ENCODE peak calls at places on chromosome 16, in nine cellular contexts. One of them, this sample, is unnamed.

GRCh38 chr16:79316004-79316458 is 284.5 kb downstream of the MAF start:
- DNase-seq in prostate gland: no peak
- DNase-seq in naive thymus-derived CD4-positive, alpha-beta T cell: no peak
- DNase-seq in A549: no peak
- DNase-seq in PC-9: no peak
- DNase-seq in cardiac fibroblast: no peak
- DNase-seq in HCT116: no peak
- DNase-seq in uterus: no peak
- DNase-seq in heart right ventricle: no peak
- DNase-seq in this sample: no peak

GRCh38 chr16:57721765-57722499 is 13.6 kb upstream of the KATNB1 start:
- DNase-seq in prostate gland: no peak
- DNase-seq in naive thymus-derived CD4-positive, alpha-beta T cell: no peak
- DNase-seq in A549: no peak
- DNase-seq in PC-9: no peak
- DNase-seq in cardiac fibroblast: no peak
- DNase-seq in HCT116: no peak
- DNase-seq in uterus: no peak
- DNase-seq in heart right ventricle: no peak
- DNase-seq in this sample: no peak

GRCh38 chr16:1637526-1637925 is 25.4 kb downstream of the CRAMP1 start:
- DNase-seq in prostate gland: no peak
- DNase-seq in naive thymus-derived CD4-positive, alpha-beta T cell: no peak
- DNase-seq in A549: no peak
- DNase-seq in PC-9: no peak
- DNase-seq in cardiac fibroblast: no peak
- DNase-seq in HCT116: no peak
- DNase-seq in uterus: no peak
- DNase-seq in heart right ventricle: no peak
- DNase-seq in this sample: no peak

GRCh38 chr16:46914556-46915201 is 30.5 kb downstream of the GPT2 start:
- DNase-seq in prostate gland: no peak
- DNase-seq in naive thymus-derived CD4-positive, alpha-beta T cell: no peak
- DNase-seq in A549: no peak
- DNase-seq in PC-9: no peak
- DNase-seq in cardiac fibroblast: no peak
- DNase-seq in HCT116: no peak
- DNase-seq in uterus: no peak
- DNase-seq in heart right ventricle: no peak
- DNase-seq in this sample: no peak

GRCh38 chr16:76900285-76901263 is 290.4 kb upstream of the MON1B start:
- DNase-seq in prostate gland: no peak
- DNase-seq in naive thymus-derived CD4-positive, alpha-beta T cell: no peak
- DNase-seq in A549: no peak
- DNase-seq in PC-9: no peak
- DNase-seq in cardiac fibroblast: no peak
- DNase-seq in HCT116: no peak
- DNase-seq in uterus: no peak
- DNase-seq in heart right ventricle: no peak
- DNase-seq in this sample: no peak

GRCh38 chr16:58652741-58653140 is 23.1 kb upstream of the CNOT1 start:
- DNase-seq in prostate gland: no peak
- DNase-seq in naive thymus-derived CD4-positive, alpha-beta T cell: no peak
- DNase-seq in A549: no peak
- DNase-seq in PC-9: no peak
- DNase-seq in cardiac fibroblast: peak; percentile 27
- DNase-seq in HCT116: no peak
- DNase-seq in uterus: no peak
- DNase-seq in heart right ventricle: no peak
- DNase-seq in this sample: no peak

GRCh38 chr16:29023279-29024278 is 38.7 kb downstream of the LAT start:
- DNase-seq in prostate gland: no peak
- DNase-seq in naive thymus-derived CD4-positive, alpha-beta T cell: no peak
- DNase-seq in A549: no peak
- DNase-seq in PC-9: peak; percentile 20
- DNase-seq in cardiac fibroblast: peak; percentile 29
- DNase-seq in HCT116: no peak
- DNase-seq in uterus: no peak
- DNase-seq in heart right ventricle: no peak
- DNase-seq in this sample: no peak

GRCh38 chr16:10338426-10338825 is 47.4 kb upstream of the ATF7IP2 start:
- DNase-seq in prostate gland: no peak
- DNase-seq in naive thymus-derived CD4-positive, alpha-beta T cell: no peak
- DNase-seq in A549: no peak
- DNase-seq in PC-9: no peak
- DNase-seq in cardiac fibroblast: no peak
- DNase-seq in HCT116: no peak
- DNase-seq in uterus: no peak
- DNase-seq in heart right ventricle: peak; percentile 16
- DNase-seq in this sample: no peak

GRCh38 chr16:75377971-75378386 is 55.3 kb downstream of the CFDP1 start:
- DNase-seq in prostate gland: peak; percentile 21
- DNase-seq in naive thymus-derived CD4-positive, alpha-beta T cell: no peak
- DNase-seq in A549: peak; percentile 18
- DNase-seq in PC-9: peak; percentile 49
- DNase-seq in cardiac fibroblast: peak; percentile 98
- DNase-seq in HCT116: no peak
- DNase-seq in uterus: no peak
- DNase-seq in heart right ventricle: no peak
- DNase-seq in this sample: peak; percentile 80

GRCh38 chr16:74034862-74035261 is 261.8 kb upstream of the PSMD7 start:
- DNase-seq in prostate gland: no peak
- DNase-seq in naive thymus-derived CD4-positive, alpha-beta T cell: no peak
- DNase-seq in A549: peak; percentile 14
- DNase-seq in PC-9: no peak
- DNase-seq in cardiac fibroblast: peak; percentile 35
- DNase-seq in HCT116: peak; percentile 1
- DNase-seq in uterus: no peak
- DNase-seq in heart right ventricle: no peak
- DNase-seq in this sample: peak; percentile 6

GRCh38 chr16:55494994-55495421 is 13.9 kb upstream of the LPCAT2 start:
- DNase-seq in prostate gland: no peak
- DNase-seq in naive thymus-derived CD4-positive, alpha-beta T cell: no peak
- DNase-seq in A549: no peak
- DNase-seq in PC-9: no peak
- DNase-seq in cardiac fibroblast: peak; percentile 92
- DNase-seq in HCT116: no peak
- DNase-seq in uterus: peak; percentile 53
- DNase-seq in heart right ventricle: peak; percentile 68
- DNase-seq in this sample: peak; percentile 85

GRCh38 chr16:59887856-59888255 is 1153.7 kb upstream of the GOT2 start:
- DNase-seq in prostate gland: no peak
- DNase-seq in naive thymus-derived CD4-positive, alpha-beta T cell: no peak
- DNase-seq in A549: no peak
- DNase-seq in PC-9: no peak
- DNase-seq in cardiac fibroblast: no peak
- DNase-seq in HCT116: no peak
- DNase-seq in uterus: no peak
- DNase-seq in heart right ventricle: no peak
- DNase-seq in this sample: no peak

GRCh38 chr16:15973460-15973859 is 24.0 kb downstream of the ABCC1 start:
- DNase-seq in prostate gland: no peak
- DNase-seq in naive thymus-derived CD4-positive, alpha-beta T cell: no peak
- DNase-seq in A549: no peak
- DNase-seq in PC-9: no peak
- DNase-seq in cardiac fibroblast: no peak
- DNase-seq in HCT116: no peak
- DNase-seq in uterus: no peak
- DNase-seq in heart right ventricle: no peak
- DNase-seq in this sample: no peak

GRCh38 chr16:12024429-12024828 is 47.9 kb downstream of the SNX29 start:
- DNase-seq in prostate gland: no peak
- DNase-seq in naive thymus-derived CD4-positive, alpha-beta T cell: no peak
- DNase-seq in A549: no peak
- DNase-seq in PC-9: peak; percentile 72
- DNase-seq in cardiac fibroblast: no peak
- DNase-seq in HCT116: no peak
- DNase-seq in uterus: no peak
- DNase-seq in heart right ventricle: no peak
- DNase-seq in this sample: no peak

GRCh38 chr16:31869511-31870201 is 4.0 kb upstream of the ZNF267 start:
- DNase-seq in prostate gland: no peak
- DNase-seq in naive thymus-derived CD4-positive, alpha-beta T cell: peak; percentile 90
- DNase-seq in A549: no peak
- DNase-seq in PC-9: peak; percentile 16
- DNase-seq in cardiac fibroblast: peak; percentile 97
- DNase-seq in HCT116: no peak
- DNase-seq in uterus: no peak
- DNase-seq in heart right ventricle: peak; percentile 53
- DNase-seq in this sample: peak; percentile 35

GRCh38 chr16:83363521-83363920 is 444.3 kb upstream of the HSBP1 start:
- DNase-seq in prostate gland: no peak
- DNase-seq in naive thymus-derived CD4-positive, alpha-beta T cell: no peak
- DNase-seq in A549: no peak
- DNase-seq in PC-9: no peak
- DNase-seq in cardiac fibroblast: no peak
- DNase-seq in HCT116: no peak
- DNase-seq in uterus: no peak
- DNase-seq in heart right ventricle: no peak
- DNase-seq in this sample: no peak

GRCh38 chr16:16882766-16883165 is 503.8 kb downstream of the NPIPA7 start:
- DNase-seq in prostate gland: no peak
- DNase-seq in naive thymus-derived CD4-positive, alpha-beta T cell: no peak
- DNase-seq in A549: no peak
- DNase-seq in PC-9: no peak
- DNase-seq in cardiac fibroblast: no peak
- DNase-seq in HCT116: no peak
- DNase-seq in uterus: no peak
- DNase-seq in heart right ventricle: no peak
- DNase-seq in this sample: no peak

GRCh38 chr16:80585764-80586163 is 45.0 kb downstream of the DYNLRB2 start:
- DNase-seq in prostate gland: no peak
- DNase-seq in naive thymus-derived CD4-positive, alpha-beta T cell: no peak
- DNase-seq in A549: no peak
- DNase-seq in PC-9: no peak
- DNase-seq in cardiac fibroblast: no peak
- DNase-seq in HCT116: no peak
- DNase-seq in uterus: no peak
- DNase-seq in heart right ventricle: no peak
- DNase-seq in this sample: no peak

GRCh38 chr16:30609928-30610839 is at the start of gene ZNF689:
- DNase-seq in prostate gland: peak; percentile 95
- DNase-seq in naive thymus-derived CD4-positive, alpha-beta T cell: peak; percentile 95
- DNase-seq in A549: peak; percentile 98
- DNase-seq in PC-9: peak; percentile 98
- DNase-seq in cardiac fibroblast: peak; percentile 98
- DNase-seq in HCT116: peak; percentile 97
- DNase-seq in uterus: peak; percentile 97
- DNase-seq in heart right ventricle: peak; percentile 96
- DNase-seq in this sample: peak; percentile 97

GRCh38 chr16:18803569-18804462 is 2.5 kb upstream of the ARL6IP1 start:
- DNase-seq in prostate gland: no peak
- DNase-seq in naive thymus-derived CD4-positive, alpha-beta T cell: no peak
- DNase-seq in A549: no peak
- DNase-seq in PC-9: no peak
- DNase-seq in cardiac fibroblast: peak; percentile 59
- DNase-seq in HCT116: no peak
- DNase-seq in uterus: no peak
- DNase-seq in heart right ventricle: no peak
- DNase-seq in this sample: no peak

GRCh38 chr16:50011707-50012106 is 13.3 kb upstream of the CNEP1R1 start:
- DNase-seq in prostate gland: no peak
- DNase-seq in naive thymus-derived CD4-positive, alpha-beta T cell: no peak
- DNase-seq in A549: no peak
- DNase-seq in PC-9: no peak
- DNase-seq in cardiac fibroblast: peak; percentile 36
- DNase-seq in HCT116: no peak
- DNase-seq in uterus: no peak
- DNase-seq in heart right ventricle: no peak
- DNase-seq in this sample: no peak

GRCh38 chr16:68421076-68421475 is 27.2 kb downstream of the SMPD3 start:
- DNase-seq in prostate gland: no peak
- DNase-seq in naive thymus-derived CD4-positive, alpha-beta T cell: no peak
- DNase-seq in A549: no peak
- DNase-seq in PC-9: no peak
- DNase-seq in cardiac fibroblast: no peak
- DNase-seq in HCT116: no peak
- DNase-seq in uterus: no peak
- DNase-seq in heart right ventricle: no peak
- DNase-seq in this sample: no peak

GRCh38 chr16:81185416-81185815 is 53.1 kb upstream of the BCO1 start:
- DNase-seq in prostate gland: no peak
- DNase-seq in naive thymus-derived CD4-positive, alpha-beta T cell: no peak
- DNase-seq in A549: no peak
- DNase-seq in PC-9: no peak
- DNase-seq in cardiac fibroblast: no peak
- DNase-seq in HCT116: no peak
- DNase-seq in uterus: no peak
- DNase-seq in heart right ventricle: no peak
- DNase-seq in this sample: no peak

GRCh38 chr16:2904100-2904921 is 7.4 kb upstream of the FLYWCH1 start:
- DNase-seq in prostate gland: peak; percentile 80
- DNase-seq in naive thymus-derived CD4-positive, alpha-beta T cell: peak; percentile 76
- DNase-seq in A549: peak; percentile 93
- DNase-seq in PC-9: peak; percentile 92
- DNase-seq in cardiac fibroblast: peak; percentile 90
- DNase-seq in HCT116: peak; percentile 70
- DNase-seq in uterus: peak; percentile 85
- DNase-seq in heart right ventricle: peak; percentile 84
- DNase-seq in this sample: no peak
- H3K4me3 ChIP-seq in prostate gland: peak overlapping the region; percentile 78
- H3K4me3 ChIP-seq in naive thymus-derived CD4-positive, alpha-beta T cell: peak overlapping the region; percentile 70
- H3K4me3 ChIP-seq in A549: peak overlapping the region; percentile 80
- H3K4me3 ChIP-seq in PC-9: peak overlapping the region; percentile 86
- H3K4me3 ChIP-seq in cardiac fibroblast: peak overlapping the region; percentile 80
- H3K4me3 ChIP-seq in HCT116: peak overlapping the region; percentile 93
- H3K4me3 ChIP-seq in uterus: peak overlapping the region; percentile 80
- H3K4me3 ChIP-seq in heart right ventricle: peak overlapping the region; percentile 95
- H3K4me3 ChIP-seq in this sample: peak overlapping the region; percentile 82

GRCh38 chr16:66926171-66926570 is 836 bp upstream of the RRAD start:
- DNase-seq in prostate gland: no peak
- DNase-seq in naive thymus-derived CD4-positive, alpha-beta T cell: no peak
- DNase-seq in A549: no peak
- DNase-seq in PC-9: no peak
- DNase-seq in cardiac fibroblast: no peak
- DNase-seq in HCT116: no peak
- DNase-seq in uterus: no peak
- DNase-seq in heart right ventricle: peak; percentile 75
- DNase-seq in this sample: no peak
- H3K4me3 ChIP-seq in prostate gland: no peak overlapping the region
- H3K4me3 ChIP-seq in naive thymus-derived CD4-positive, alpha-beta T cell: no peak overlapping the region
- H3K4me3 ChIP-seq in A549: no peak overlapping the region
- H3K4me3 ChIP-seq in PC-9: no peak overlapping the region
- H3K4me3 ChIP-seq in cardiac fibroblast: no peak overlapping the region
- H3K4me3 ChIP-seq in HCT116: no peak overlapping the region
- H3K4me3 ChIP-seq in uterus: no peak overlapping the region
- H3K4me3 ChIP-seq in heart right ventricle: peak overlapping the region; percentile 70
- H3K4me3 ChIP-seq in this sample: no peak overlapping the region

GRCh38 chr16:19844945-19845641 is 39.6 kb downstream of the GPRC5B start:
- DNase-seq in prostate gland: no peak
- DNase-seq in naive thymus-derived CD4-positive, alpha-beta T cell: no peak
- DNase-seq in A549: peak; percentile 50
- DNase-seq in PC-9: no peak
- DNase-seq in cardiac fibroblast: peak; percentile 87
- DNase-seq in HCT116: no peak
- DNase-seq in uterus: peak; percentile 23
- DNase-seq in heart right ventricle: no peak
- DNase-seq in this sample: peak; percentile 52
- H3K4me3 ChIP-seq in prostate gland: no peak overlapping the region
- H3K4me3 ChIP-seq in naive thymus-derived CD4-positive, alpha-beta T cell: no peak overlapping the region
- H3K4me3 ChIP-seq in A549: no peak overlapping the region
- H3K4me3 ChIP-seq in PC-9: no peak overlapping the region
- H3K4me3 ChIP-seq in cardiac fibroblast: no peak overlapping the region
- H3K4me3 ChIP-seq in HCT116: no peak overlapping the region
- H3K4me3 ChIP-seq in uterus: no peak overlapping the region
- H3K4me3 ChIP-seq in heart right ventricle: no peak overlapping the region
- H3K4me3 ChIP-seq in this sample: no peak overlapping the region

GRCh38 chr16:87286839-87287626 is 30.2 kb downstream of the C16orf95 start:
- DNase-seq in prostate gland: no peak
- DNase-seq in naive thymus-derived CD4-positive, alpha-beta T cell: no peak
- DNase-seq in A549: no peak
- DNase-seq in PC-9: no peak
- DNase-seq in cardiac fibroblast: no peak
- DNase-seq in HCT116: no peak
- DNase-seq in uterus: no peak
- DNase-seq in heart right ventricle: no peak
- DNase-seq in this sample: no peak
- H3K4me3 ChIP-seq in prostate gland: no peak overlapping the region
- H3K4me3 ChIP-seq in naive thymus-derived CD4-positive, alpha-beta T cell: no peak overlapping the region
- H3K4me3 ChIP-seq in A549: no peak overlapping the region
- H3K4me3 ChIP-seq in PC-9: no peak overlapping the region
- H3K4me3 ChIP-seq in cardiac fibroblast: no peak overlapping the region
- H3K4me3 ChIP-seq in HCT116: no peak overlapping the region
- H3K4me3 ChIP-seq in uterus: no peak overlapping the region
- H3K4me3 ChIP-seq in heart right ventricle: no peak overlapping the region
- H3K4me3 ChIP-seq in this sample: no peak overlapping the region

This sample was measured in HFF-Myc.